ENCODE peak calls at places on chromosomes 12 and 14, in five cellular contexts. T is transverse colon, F is BJ, U is lung, X is ovary. O is an unnamed sample.

GRCh38 chr12:109760031-109760929 is 46.7 kb downstream of the FAM222A start:
- DNase-seq in F (no peak), U (peak; percentile 61), X (peak; percentile 45), T (peak; percentile 50), O (peak; percentile 14)

GRCh38 chr12:10661338-10661737 is 12.5 kb downstream of the STYK1 start:
- DNase-seq in F (peak; percentile 70), T (peak; percentile 45), U (no peak), X (no peak), O (no peak)

GRCh38 chr12:9760699-9761406 is at the start of gene CD69:
- DNase-seq in X (no peak), F (no peak), T (peak; percentile 71), U (no peak), O (no peak)

GRCh38 chr14:24224618-24225071 is 7.5 kb downstream of the NEDD8 start:
- DNase-seq in X (no peak), T (no peak), U (no peak), F (no peak), O (no peak)

GRCh38 chr14:75141967-75142366 is 15.1 kb upstream of the NEK9 start:
- DNase-seq in F (no peak), X (no peak), T (no peak), U (no peak), O (peak; percentile 39)

GRCh38 chr14:52824479-52824878 is 33.1 kb upstream of the GNPNAT1 start:
- DNase-seq in T (no peak), F (no peak), U (no peak), X (no peak), O (no peak)

GRCh38 chr12:77294016-77294415 is 228.6 kb upstream of the E2F7 start:
- DNase-seq in F (no peak), U (no peak), T (no peak), X (no peak), O (no peak)

GRCh38 chr12:48001426-48002178 is 2.7 kb downstream of the COL2A1 start:
- DNase-seq in X (no peak), T (peak; percentile 54), U (no peak), F (no peak), O (peak; percentile 74)

DNA sequence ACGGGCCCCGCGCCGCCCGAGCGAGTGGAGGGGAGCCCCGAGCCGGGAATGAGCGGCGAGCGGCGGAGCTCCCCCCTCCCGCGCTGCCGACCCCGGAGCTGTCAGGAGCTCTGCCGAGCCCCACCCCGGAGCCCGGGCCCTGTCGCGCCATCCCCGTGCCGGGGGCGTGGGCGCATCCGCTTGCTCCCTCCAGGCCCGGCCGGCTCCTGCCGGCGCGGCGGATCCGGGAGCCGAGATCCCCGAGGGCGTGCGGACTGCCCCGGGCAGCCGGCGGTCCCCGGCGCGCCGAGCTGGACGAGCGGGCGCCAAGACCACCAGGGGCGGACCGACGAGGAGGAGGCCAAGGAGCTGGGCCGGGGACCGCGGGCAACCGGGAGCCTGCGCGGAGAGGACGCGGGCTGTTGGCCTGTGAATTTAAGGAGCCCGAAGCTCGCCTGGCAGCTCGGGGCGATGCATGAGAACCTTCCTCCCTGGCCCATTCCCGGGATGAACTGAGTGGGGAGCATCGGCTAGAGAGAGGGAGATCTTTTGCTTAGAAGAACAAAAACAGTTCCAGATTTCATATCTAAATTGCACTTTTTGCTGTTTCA is 2.0 kb downstream of the PTHLH start:
- DNase-seq in U (no peak), X (peak; percentile 18), T (no peak), F (no peak), O (no peak)
- TF ChIP-seq CTCF in U (no peak), X (no peak), T (no peak), F (no peak), O (no peak)

GRCh38 chr14:92673601-92674000 is 74.8 kb downstream of the LGMN start:
- DNase-seq in U (no peak), F (no peak), X (no peak), T (no peak), O (no peak)

GRCh38 chr14:92676448-92677086 is 71.9 kb downstream of the LGMN start:
- DNase-seq in X (no peak), U (no peak), T (no peak), F (no peak), O (no peak)

GRCh38 chr14:92676031-92676430 is 72.4 kb downstream of the LGMN start:
- DNase-seq in F (no peak), T (peak; percentile 29), X (no peak), U (no peak), O (no peak)

GRCh38 chr14:92677087-92677668 is 71.2 kb downstream of the LGMN start:
- DNase-seq in F (no peak), T (no peak), U (no peak), X (no peak), O (no peak)

DNA sequence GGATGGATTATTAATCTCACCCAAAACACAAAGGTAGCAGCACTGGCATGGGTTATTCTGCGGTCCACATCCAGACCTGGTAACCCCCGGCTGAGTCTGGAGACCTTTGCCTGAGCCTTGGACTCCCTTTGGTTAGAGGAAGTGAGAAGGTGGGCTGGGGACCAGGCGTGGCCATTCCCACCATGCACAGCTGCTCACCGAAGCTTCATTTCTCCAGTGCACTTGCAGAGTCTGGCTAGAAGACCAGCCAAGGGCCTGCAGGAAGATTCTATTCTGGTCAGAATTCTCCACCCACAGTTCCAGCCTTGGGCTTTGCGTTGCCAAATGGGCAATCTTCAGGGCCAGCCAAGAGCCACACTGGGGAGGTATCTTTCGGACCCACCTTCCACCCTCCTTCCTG is 73.0 kb downstream of the LGMN start:
- DNase-seq in X (no peak), F (no peak), U (no peak), T (no peak), O (no peak)
- H3K4me3 ChIP-seq in X (no peak overlapping the region), F (no peak overlapping the region), U (no peak overlapping the region), T (no peak overlapping the region), O (no peak overlapping the region)

GRCh38 chr14:76260749-76261148 is 109.0 kb downstream of the GPATCH2L start:
- DNase-seq in U (no peak), X (no peak), T (no peak), F (no peak), O (no peak)
- TF ChIP-seq CTCF in U (no peak), X (no peak), T (no peak), F (no peak), O (no peak)

DNA sequence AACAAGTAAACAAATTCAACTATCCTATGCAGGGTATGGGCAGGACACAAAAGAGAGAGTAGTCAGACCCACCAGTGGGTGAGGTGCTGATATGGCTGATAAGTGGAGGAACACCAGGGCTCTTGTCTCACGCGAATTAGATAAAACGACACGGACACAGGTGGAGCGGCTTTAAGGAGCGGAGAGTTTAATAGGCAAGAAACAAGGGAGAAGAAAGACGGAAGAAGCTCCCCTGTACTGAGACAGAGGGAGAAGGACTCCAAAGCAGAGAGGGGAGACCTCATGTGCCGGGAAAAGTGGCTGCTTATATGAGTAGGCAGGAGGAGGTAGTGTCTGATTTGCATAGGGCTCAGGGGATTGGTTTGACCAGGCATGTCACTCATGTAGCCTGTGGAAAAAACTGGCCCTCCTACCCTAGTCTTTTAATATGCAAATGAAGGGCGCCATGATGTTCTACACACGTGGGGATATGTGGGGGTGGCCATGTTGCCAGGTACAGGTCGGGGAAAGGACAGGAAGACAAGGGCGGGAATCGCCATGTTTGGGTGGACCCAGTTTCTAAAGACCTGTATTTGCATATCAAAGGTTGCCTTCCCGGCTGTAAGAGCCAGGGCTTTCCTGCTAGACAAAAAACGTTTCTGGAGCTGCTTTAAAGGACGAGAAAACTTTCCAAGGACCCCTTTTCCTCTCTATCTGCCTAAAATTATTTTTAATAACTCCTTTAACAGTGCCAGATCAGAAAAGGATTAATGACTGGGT is 28.8 kb downstream of the RPGRIP1 start:
- DNase-seq in X (peak; percentile 31), T (peak; percentile 90), F (peak; percentile 4), U (peak; percentile 89), O (peak; percentile 97)
- H3K4me3 ChIP-seq in X (peak overlapping the region; percentile 2), T (peak overlapping the region; percentile 45), F (peak overlapping the region; percentile 17), U (no peak overlapping the region), O (peak overlapping the region; percentile 36)